ENCODE peak calls at places on chromosome 12, in four cellular contexts. F is neural progenitor cell, U is tibial artery, I is pancreas. Y is an unnamed sample.

GRCh38 chr12:3453947-3454675 is 36.9 kb upstream of the PRMT8 start:
- DNase-seq in U (peak), I (no peak), F (peak), Y (no peak)

GRCh38 chr12:71663561-71664410 is at the start of the genes THAP2 and ZFC3H1:
- DNase-seq in I (peak), U (peak), F (peak), Y (peak)

GRCh38 chr12:45978108-45978507 is 12.3 kb downstream of the SCAF11 start:
- DNase-seq in U (no peak), I (no peak), F (no peak), Y (no peak)

GRCh38 chr12:12461281-12461922 is 101.3 kb downstream of the DUSP16 start:
- DNase-seq in U (no peak), I (no peak), F (no peak), Y (no peak)

GRCh38 chr12:96985515-96986362 is 78.7 kb downstream of the NEDD1 start:
- DNase-seq in U (no peak), I (peak), F (peak), Y (peak)

GRCh38 chr12:66931091-66931490 is 252.2 kb upstream of the GRIP1 start:
- DNase-seq in I (no peak), F (no peak), U (no peak), Y (no peak)

GRCh38 chr12:108757842-108758241 is 26.5 kb upstream of the CORO1C start:
- DNase-seq in U (no peak), F (no peak), I (no peak), Y (no peak)

GRCh38 chr12:5808956-5809355 is 136.1 kb downstream of the ANO2 start:
- DNase-seq in I (no peak), F (no peak), U (no peak), Y (no peak)

GRCh38 chr12:126383506-126383905 is 1318.3 kb downstream of the AACS start:
- DNase-seq in I (no peak), U (no peak), F (no peak), Y (no peak)

GRCh38 chr12:7709969-7710368 is 1.3 kb upstream of the DPPA3 start:
- DNase-seq in U (no peak), F (peak), I (no peak), Y (no peak)

GRCh38 chr12:98578392-98578791 is 15.1 kb upstream of the SLC25A3 start:
- DNase-seq in U (no peak), F (no peak), I (no peak), Y (no peak)

GRCh38 chr12:14770495-14771313 is 32.6 kb downstream of the WBP11 start:
- DNase-seq in F (peak), U (peak), I (peak), Y (peak)

GRCh38 chr12:57623811-57624390 is 9.1 kb downstream of the B4GALNT1 start:
- DNase-seq in F (no peak), I (no peak), U (no peak), Y (no peak)

GRCh38 chr12:131775904-131776889 is 52.0 kb upstream of the MMP17 start:
- DNase-seq in I (no peak), F (no peak), U (no peak), Y (no peak)

GRCh38 chr12:31215521-31216232 is 110.3 kb downstream of the SINHCAF start:
- DNase-seq in U (no peak), F (no peak), I (no peak), Y (no peak)

GRCh38 chr12:54384591-54385041 is at the start of gene ZNF385A:
- DNase-seq in I (no peak), U (no peak), F (no peak), Y (no peak)

GRCh38 chr12:67727652-67728295 is 79.2 kb downstream of the DYRK2 start:
- DNase-seq in U (no peak), F (no peak), I (no peak), Y (no peak)

GRCh38 chr12:71558445-71558844 is 105.2 kb downstream of the ZFC3H1 start:
- DNase-seq in F (no peak), I (no peak), U (no peak), Y (no peak)

GRCh38 chr12:83473408-83474095 is 786.8 kb downstream of the TMTC2 start:
- DNase-seq in U (no peak), I (no peak), F (no peak), Y (no peak)

GRCh38 chr12:26062566-26062965 is 62.3 kb downstream of the BHLHE41 start:
- DNase-seq in I (no peak), U (no peak), F (no peak), Y (no peak)

GRCh38 chr12:57112492-57113294 is 1.5 kb upstream of the STAT6 start:
- DNase-seq in U (no peak), I (no peak), F (no peak), Y (peak)

GRCh38 chr12:76765598-76765997 is 1.7 kb downstream of the ZDHHC17 start:
- DNase-seq in I (no peak), F (no peak), U (no peak), Y (no peak)

GRCh38 chr12:125650587-125650986 is 585.4 kb downstream of the AACS start:
- DNase-seq in F (no peak), I (no peak), U (no peak), Y (no peak)

GRCh38 chr12:91937033-91937432 is 208.6 kb downstream of the BTG1 start:
- DNase-seq in I (no peak), U (no peak), F (no peak), Y (no peak)

GRCh38 chr12:131896080-131896810 is 1.8 kb downstream of the ULK1 start:
- DNase-seq in I (peak), U (peak), F (peak), Y (peak)

GRCh38 chr12:53383258-53383657 is 3.3 kb downstream of the SP1 start:
- DNase-seq in F (no peak), U (no peak), I (no peak), Y (no peak)

GRCh38 chr12:66405395-66405794 is 103.1 kb downstream of the HELB start:
- DNase-seq in U (no peak), I (no peak), F (no peak), Y (no peak)

GRCh38 chr12:23049180-23049579 is 424.2 kb downstream of the ETNK1 start:
- DNase-seq in I (no peak), U (no peak), F (no peak), Y (no peak)

GRCh38 chr12:92128612-92129011 is 17.0 kb downstream of the BTG1 start:
- DNase-seq in F (no peak), I (no peak), U (no peak), Y (no peak)

GRCh38 chr12:10136637-10137205 is 6.7 kb upstream of the CLEC7A start:
- DNase-seq in I (no peak), U (no peak), F (no peak), Y (no peak)

GRCh38 chr12:99235381-99235780 is 412.2 kb upstream of the GARIN6 start:
- DNase-seq in U (no peak), F (no peak), I (no peak), Y (no peak)

GRCh38 chr12:12357697-12358476 is 1.0 kb downstream of the BORCS5 start:
- DNase-seq in I (no peak), U (no peak), F (no peak), Y (peak)

GRCh38 chr12:57726884-57727757 is 11.4 kb downstream of the AGAP2 start:
- DNase-seq in F (peak), U (no peak), I (peak), Y (no peak)

GRCh38 chr12:48003226-48004038 is 844 bp downstream of the COL2A1 start:
- DNase-seq in F (peak), U (no peak), I (peak), Y (no peak)

GRCh38 chr12:56520025-56520810 is 1.4 kb upstream of the RBMS2 start:
- DNase-seq in F (no peak), I (no peak), U (no peak), Y (no peak)

GRCh38 chr12:114004402-114004801 is 38.3 kb upstream of the RBM19 start:
- DNase-seq in U (no peak), F (no peak), I (no peak), Y (no peak)

GRCh38 chr12:21252070-21252469 is 82.6 kb downstream of the SLCO1A2 start:
- DNase-seq in I (no peak), F (no peak), U (no peak), Y (no peak)

GRCh38 chr12:21248679-21249078 is 86.0 kb downstream of the SLCO1A2 start:
- DNase-seq in F (no peak), U (no peak), I (no peak), Y (no peak)
- TF ChIP-seq CTCF in F (peak), U (no peak), I (no peak), Y (peak)

DNA sequence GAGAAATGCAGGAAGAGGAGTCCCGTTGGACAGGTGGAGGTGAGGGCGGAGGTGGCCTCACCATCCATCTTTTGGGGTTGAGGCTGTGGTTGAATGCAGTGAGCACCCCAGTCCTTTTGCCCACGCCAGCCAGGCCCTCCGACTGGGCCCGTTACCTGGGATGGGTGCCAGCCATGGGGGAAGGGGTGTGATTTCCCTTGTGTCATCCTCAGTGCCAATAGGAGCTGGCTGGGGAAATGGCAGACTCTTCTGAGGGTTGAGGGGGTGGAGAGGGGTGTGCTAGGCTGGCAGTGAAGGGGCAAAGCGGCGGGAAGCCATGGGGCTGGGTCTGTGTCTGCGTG is 9.6 kb downstream of the KCNH3 start:
- DNase-seq in F (no peak), I (no peak), U (no peak), Y (no peak)
- H3K4me3 ChIP-seq in F (peak), I (no peak), U (peak), Y (peak)

GRCh38 chr12:20523658-20524057 is 155.3 kb downstream of the PDE3A start:
- DNase-seq in U (no peak), F (no peak), I (no peak), Y (no peak)
- H3K27ac ChIP-seq in U (no peak), F (no peak), I (no peak), Y (no peak)

DNA sequence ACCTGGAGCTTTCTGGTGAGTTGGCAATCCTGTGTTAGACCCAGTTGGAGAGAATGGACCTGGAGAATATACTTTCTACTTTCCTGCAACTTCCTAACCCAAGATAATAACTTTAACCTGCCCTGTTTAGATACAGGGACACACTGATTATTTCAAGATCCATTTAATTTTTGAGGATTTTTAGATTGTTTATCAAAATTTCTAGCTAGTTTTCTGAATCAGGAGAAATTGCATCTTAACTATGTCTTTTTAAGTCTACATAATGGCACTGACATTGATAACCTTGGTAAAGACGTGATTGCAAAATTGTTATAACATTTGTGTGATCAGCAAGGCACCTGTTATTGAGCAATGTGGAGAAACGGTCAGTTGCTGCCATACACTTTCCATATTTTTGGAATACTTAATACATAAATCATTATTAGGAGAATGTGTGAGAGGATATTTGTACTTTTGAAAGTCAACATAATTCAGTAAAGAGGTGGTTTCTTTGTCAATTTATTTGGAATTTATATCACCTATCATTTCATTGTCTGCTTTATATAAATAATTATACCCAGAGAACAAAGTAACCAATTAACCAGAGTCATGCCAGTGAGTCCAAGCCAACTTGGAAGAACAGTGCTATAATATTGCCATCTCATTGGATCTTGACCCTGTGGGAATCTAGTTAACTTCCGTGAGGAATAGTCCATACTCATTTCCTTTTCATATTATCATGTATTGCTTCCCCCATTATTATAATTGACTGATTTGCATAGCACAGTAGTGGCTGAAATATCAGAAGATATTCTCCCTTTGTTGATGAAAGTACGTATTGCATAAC is 28.4 kb downstream of the NFYB start:
- DNase-seq in I (no peak), F (no peak), U (no peak), Y (no peak)
- TF ChIP-seq CTCF in I (no peak), F (no peak), U (no peak), Y (no peak)

GRCh38 chr12:77980782-77981181 is 150.1 kb downstream of the NAV3 start:
- DNase-seq in I (no peak), U (no peak), F (no peak), Y (no peak)
- H3K4me3 ChIP-seq in I (no peak), U (no peak), F (no peak), Y (no peak)

DNA sequence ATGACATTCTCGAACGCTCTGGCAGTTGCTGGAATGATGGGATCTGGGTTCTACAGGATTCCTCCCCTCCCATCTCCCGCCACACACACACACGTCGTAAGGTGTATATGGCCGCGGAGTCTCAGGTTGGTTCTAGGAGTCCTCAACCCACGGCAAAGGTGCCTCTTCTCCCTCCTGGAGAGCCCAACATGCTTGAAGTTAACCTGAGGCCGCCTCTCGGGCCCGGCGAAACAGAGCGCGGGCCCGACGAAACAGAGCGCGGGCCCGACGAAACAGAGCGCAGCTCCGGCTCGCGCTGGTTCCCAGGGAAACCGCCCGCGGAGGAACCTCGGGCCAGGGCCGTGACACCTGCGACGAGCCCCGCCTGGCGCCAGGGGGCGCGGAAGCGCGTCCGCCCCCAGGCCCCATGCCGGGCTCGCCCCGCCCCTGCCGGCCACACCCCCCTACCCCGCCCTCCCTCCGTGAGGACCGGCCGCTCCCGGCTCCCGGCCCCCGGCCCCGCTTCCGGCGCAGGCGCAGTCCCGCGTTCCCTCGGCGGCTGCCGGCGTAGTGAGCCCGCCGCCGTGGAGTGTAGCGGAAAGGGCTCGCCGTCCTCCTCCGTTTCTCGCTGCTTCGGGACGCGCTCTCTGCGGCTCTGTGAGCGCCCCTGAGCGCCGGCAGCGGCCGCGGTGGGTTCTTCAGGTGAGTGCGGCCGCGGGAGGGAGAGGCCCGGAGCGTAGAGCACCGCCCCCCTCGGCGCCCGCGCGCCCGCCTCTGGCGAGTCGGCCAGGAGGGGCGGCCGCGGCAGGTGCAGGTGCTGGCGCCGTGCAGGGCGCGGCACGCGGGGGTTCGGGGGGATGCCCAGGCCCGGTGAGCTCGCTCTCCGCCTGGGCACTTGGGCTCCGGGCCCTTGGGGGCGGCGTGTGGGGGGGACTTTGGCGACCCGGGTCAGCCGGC is at the start of gene RAB3IP:
- DNase-seq in U (peak), F (peak), I (peak), Y (peak)
- H3K27ac ChIP-seq in U (peak), F (peak), I (peak), Y (peak)

GRCh38 chr12:112635036-112635435 is 156.5 kb upstream of the RPH3A start:
- DNase-seq in F (no peak), U (no peak), I (no peak), Y (no peak)
- TF ChIP-seq CTCF in F (no peak), U (no peak), I (no peak), Y (no peak)

DNA sequence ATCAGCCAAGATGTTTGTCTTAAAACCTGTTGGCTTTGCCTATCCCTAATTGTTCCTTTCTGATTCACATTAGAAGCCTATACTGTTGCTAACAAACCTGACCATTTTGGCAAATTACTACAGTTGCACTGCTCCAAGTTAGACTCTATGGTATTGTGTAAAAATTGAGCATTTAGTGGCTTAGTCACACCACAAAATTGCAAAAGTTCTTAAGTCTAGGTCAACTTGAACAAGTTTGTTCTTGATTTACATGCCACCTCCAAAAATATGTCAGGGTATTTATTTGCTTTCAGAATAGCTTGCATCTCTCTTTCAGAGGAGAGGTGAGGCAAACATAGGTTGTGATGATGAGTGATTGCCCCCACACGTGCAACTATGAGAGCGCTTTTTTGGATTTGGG is 27.0 kb upstream of the PTHLH start:
- DNase-seq in F (no peak), U (no peak), I (no peak), Y (no peak)
- H3K4me3 ChIP-seq in F (no peak), U (no peak), I (no peak), Y (no peak)

DNA sequence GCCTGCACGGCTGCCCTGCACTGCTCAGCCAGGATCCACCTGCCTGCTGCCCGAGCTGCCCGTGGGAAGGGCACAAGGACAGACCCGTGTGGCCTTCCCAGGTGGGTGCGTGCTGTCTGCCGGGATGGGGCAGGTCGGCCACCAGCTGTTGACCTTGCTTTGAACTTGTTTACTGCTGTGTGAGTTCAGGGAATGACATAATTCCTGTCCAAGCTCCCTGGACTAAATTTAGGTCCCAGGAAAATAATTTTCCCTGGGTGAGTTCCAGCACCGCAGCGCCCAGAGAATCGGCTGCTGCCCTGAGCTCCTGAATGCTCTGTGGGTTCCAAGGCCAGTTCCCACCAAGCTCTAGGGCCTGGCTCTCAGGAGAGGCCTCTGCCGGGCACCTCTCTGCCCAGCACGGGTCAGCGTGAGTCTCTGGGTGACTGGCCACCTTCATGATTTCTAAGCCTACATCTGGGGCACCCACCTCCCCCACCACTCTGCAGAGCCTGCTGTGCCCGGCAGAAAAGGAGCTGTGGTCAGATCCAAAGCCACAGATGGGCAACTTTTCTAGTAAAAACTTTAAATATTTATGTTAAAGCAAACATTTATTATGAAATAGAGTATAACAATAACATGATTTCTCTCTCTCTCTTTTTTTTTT is 27.2 kb upstream of the MLXIP start:
- DNase-seq in F (no peak), U (peak), I (peak), Y (no peak)
- H3K27ac ChIP-seq in F (no peak), U (peak), I (peak), Y (peak)

DNA sequence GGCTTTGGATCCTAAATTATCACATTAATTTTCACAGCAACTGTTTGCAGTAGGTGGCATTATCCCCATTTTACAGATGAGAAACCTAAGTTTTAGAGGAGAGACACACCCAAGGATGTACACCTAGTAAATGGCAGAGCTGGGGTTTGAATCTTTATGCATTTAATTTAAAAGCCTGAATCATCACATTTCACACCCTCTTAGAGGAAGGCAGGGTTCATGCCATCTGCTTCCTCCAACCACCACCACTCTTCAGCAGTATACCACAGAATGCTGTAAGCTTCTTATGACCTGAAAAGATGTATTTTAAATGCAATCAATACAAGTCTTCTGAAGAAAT is 90.3 kb downstream of the CRADD start:
- DNase-seq in I (no peak), U (no peak), F (no peak), Y (no peak)
- TF ChIP-seq CTCF in I (no peak), U (no peak), F (no peak), Y (peak)

Y was measured in dorsolateral prefrontal cortex.